ENCODE peak calls at places on chromosome 19, in seven cellular contexts. C is AG09319, V is iris pigment epithelial cell, K is NCI-H2029, A is GM13977, P is EL, H is left kidney. Y is an unnamed sample.

GRCh38 chr19:9791552-9792181 is 23.1 kb upstream of the ZNF846 start:
- DNase-seq in C (peak; percentile 92), P (peak; percentile 95), K (peak; percentile 80), V (peak; percentile 98), A (peak; percentile 89), H (peak; percentile 98), Y (peak; percentile 87)

GRCh38 chr19:1261863-1262686 is 7.1 kb upstream of the CIRBP start:
- DNase-seq in H (peak; percentile 58), A (peak; percentile 35), C (no peak), P (peak; percentile 49), K (peak; percentile 60), V (peak; percentile 32), Y (no peak)

GRCh38 chr19:57096640-57097361 is 23.0 kb upstream of the USP29 start:
- DNase-seq in P (no peak), V (no peak), H (peak; percentile 70), K (no peak), A (no peak), C (no peak), Y (no peak)

GRCh38 chr19:48616491-48617056 is 1.7 kb upstream of the FAM83E start:
- DNase-seq in V (no peak), A (no peak), H (no peak), P (no peak), K (no peak), C (no peak), Y (no peak)

GRCh38 chr19:48121909-48122371 is 11.3 kb upstream of the PLA2G4C start:
- DNase-seq in V (peak; percentile 47), A (peak; percentile 80), K (no peak), C (no peak), H (peak; percentile 23), P (peak; percentile 81), Y (no peak)

GRCh38 chr19:51690359-51691121 is 2.6 kb upstream of the SPACA6 start:
- DNase-seq in H (peak; percentile 97), V (peak; percentile 81), K (no peak), P (peak; percentile 75), C (no peak), A (peak; percentile 92), Y (peak; percentile 26)

GRCh38 chr19:38394488-38394887 is 6.0 kb downstream of the SPRED3 start:
- DNase-seq in V (peak; percentile 68), A (peak; percentile 84), P (no peak), K (peak; percentile 10), C (no peak), H (peak; percentile 95), Y (peak; percentile 53)

GRCh38 chr19:41114132-41114531 is at the start of gene CYP2F1:
- DNase-seq in H (no peak), K (no peak), A (no peak), V (no peak), C (no peak), P (no peak), Y (no peak)

GRCh38 chr19:18541992-18542935 is 1.1 kb downstream of the FKBP8 start:
- DNase-seq in P (no peak), K (no peak), V (no peak), A (peak; percentile 62), H (peak; percentile 65), C (no peak), Y (no peak)

GRCh38 chr19:41746593-41747227 is 8.6 kb upstream of the CEACAM6 start:
- DNase-seq in H (peak; percentile 47), V (peak; percentile 60), P (peak; percentile 49), K (peak; percentile 87), A (peak; percentile 48), C (peak; percentile 7), Y (peak; percentile 13)

GRCh38 chr19:18086590-18087138 is at the start of gene IL12RB1:
- DNase-seq in K (no peak), H (no peak), C (no peak), A (peak; percentile 58), V (peak; percentile 27), P (peak; percentile 30), Y (no peak)

GRCh38 chr19:45385392-45386221 is 15.2 kb upstream of the ERCC2 start:
- DNase-seq in P (no peak), V (no peak), C (no peak), A (no peak), K (no peak), H (peak; percentile 41), Y (no peak)

Y was measured in activated naive CD8-positive, alpha-beta T cell treated with anti-CD3 and anti-CD28 coated beads, Interleukin-2, amount 50 U/mL, for 16 hours.